ENCODE peak calls at places on chromosomes 11 and 22, in six cellular contexts. H is Caco-2; N is activated CD4-positive, alpha-beta T cell treated with anti-CD3 and anti-CD28 coated beads for 36 hours; F is mesenchymal stem cell; B is NCI-H510A; T is hippocampal formation. W is an unnamed sample.

GRCh38 chr11:26777276-26777939 is 55.5 kb upstream of the SLC5A12 start:
- DNase-seq in H (no peak), N (no peak), F (peak), B (no peak), T (no peak), W (no peak)

GRCh38 chr11:104968856-104969776 is 742 bp upstream of the CASP4 start:
- DNase-seq in H (peak), N (peak), F (peak), B (no peak), T (no peak), W (no peak)

GRCh38 chr22:46031965-46032851 is 55.2 kb upstream of the WNT7B start:
- DNase-seq in H (peak), N (peak), F (no peak), B (no peak), T (no peak), W (no peak)

GRCh38 chr11:43922295-43922648 is 20.2 kb upstream of the C11orf96 start:
- DNase-seq in H (no peak), N (no peak), F (peak), B (no peak), T (no peak), W (no peak)

GRCh38 chr11:65579291-65579690 is 3.4 kb downstream of the EHBP1L1 start:
- DNase-seq in H (no peak), N (no peak), F (no peak), B (no peak), T (no peak), W (no peak)

GRCh38 chr11:117621226-117621625 is 175.8 kb downstream of the DSCAML1 start:
- DNase-seq in H (no peak), N (peak), F (peak), B (no peak), T (no peak), W (no peak)

GRCh38 chr22:42734406-42734805 is 13.7 kb upstream of the A4GALT start:
- DNase-seq in H (no peak), N (no peak), F (no peak), B (no peak), T (no peak), W (no peak)

GRCh38 chr22:37416389-37416788 is 10.9 kb downstream of the ELFN2 start:
- DNase-seq in H (no peak), N (no peak), F (no peak), B (no peak), T (no peak), W (no peak)

GRCh38 chr11:83554896-83555295 is 268.7 kb upstream of the CCDC90B start:
- DNase-seq in H (no peak), N (no peak), F (no peak), B (no peak), T (no peak), W (no peak)

GRCh38 chr22:19767427-19768380 is 7.1 kb downstream of the TBX1 start:
- DNase-seq in H (no peak), N (no peak), F (no peak), B (no peak), T (no peak), W (no peak)

GRCh38 chr11:47390084-47390760 is 11.9 kb upstream of the SPI1 start:
- DNase-seq in H (no peak), N (no peak), F (no peak), B (no peak), T (no peak), W (no peak)

GRCh38 chr22:29343313-29343805 is 27.9 kb upstream of the RASL10A start:
- DNase-seq in H (no peak), N (no peak), F (no peak), B (no peak), T (peak), W (no peak)

GRCh38 chr22:31938258-31938657 is 6.1 kb upstream of the YWHAH start:
- DNase-seq in H (no peak), N (no peak), F (no peak), B (no peak), T (no peak), W (no peak)

GRCh38 chr11:70205766-70206165 is 2.7 kb downstream of the FADD start:
- DNase-seq in H (no peak), N (no peak), F (no peak), B (no peak), T (no peak), W (no peak)

GRCh38 chr11:1089738-1090599 is 15.3 kb downstream of the MUC2 start:
- DNase-seq in H (no peak), N (no peak), F (no peak), B (no peak), T (no peak), W (no peak)

GRCh38 chr11:119473901-119474681 is 51.1 kb upstream of the THY1 start:
- DNase-seq in H (no peak), N (no peak), F (no peak), B (no peak), T (no peak), W (no peak)

GRCh38 chr11:17986007-17986710 is 26.7 kb downstream of the SERGEF start:
- DNase-seq in H (no peak), N (no peak), F (no peak), B (no peak), T (no peak), W (no peak)

GRCh38 chr11:96341237-96342130 is 1.5 kb downstream of the MAML2 start:
- DNase-seq in H (peak), N (peak), F (peak), B (no peak), T (peak), W (peak)

GRCh38 chr11:534592-535518 is 521 bp downstream of the HRAS start:
- DNase-seq in H (peak), N (peak), F (peak), B (peak), T (no peak), W (no peak)

GRCh38 chr11:4551346-4551979 is 6.5 kb downstream of the OR52M1 start:
- DNase-seq in H (no peak), N (no peak), F (no peak), B (no peak), T (no peak), W (no peak)

GRCh38 chr11:15938362-15938725 is 418.0 kb downstream of the SOX6 start:
- DNase-seq in H (no peak), N (no peak), F (no peak), B (no peak), T (no peak), W (no peak)

GRCh38 chr11:31397239-31397834 is 27.7 kb downstream of the DNAJC24 start:
- DNase-seq in H (no peak), N (no peak), F (peak), B (no peak), T (no peak), W (peak)

GRCh38 chr11:68213135-68213515 is at the start of gene KMT5B:
- DNase-seq in H (no peak), N (peak), F (peak), B (no peak), T (no peak), W (no peak)

GRCh38 chr22:29344137-29344536 is 28.6 kb upstream of the RASL10A start:
- DNase-seq in H (no peak), N (no peak), F (peak), B (peak), T (no peak), W (peak)

GRCh38 chr11:61834278-61835004 is 6.3 kb downstream of the FADS2 start:
- DNase-seq in H (no peak), N (peak), F (peak), B (no peak), T (peak), W (no peak)

GRCh38 chr11:75199412-75199955 is 41.1 kb upstream of the TPBGL start:
- DNase-seq in H (no peak), N (no peak), F (no peak), B (peak), T (no peak), W (no peak)

GRCh38 chr11:43214471-43214870 is 97.3 kb upstream of the API5 start:
- DNase-seq in H (no peak), N (no peak), F (no peak), B (no peak), T (no peak), W (no peak)

GRCh38 chr11:126288237-126288636 is 5.3 kb downstream of the TIRAP start:
- DNase-seq in H (no peak), N (no peak), F (no peak), B (no peak), T (no peak), W (no peak)

GRCh38 chr11:77779935-77780334 is 40.6 kb downstream of the RSF1 start:
- DNase-seq in H (no peak), N (no peak), F (peak), B (no peak), T (no peak), W (no peak)

W was measured in globus pallidus.